ENCODE peak calls at places on chromosomes 6 and 20, in five cellular contexts. P is H9, I is nephron progenitor cell, L is body of pancreas, C is MCF 10A. U is an unnamed sample.

GRCh38 chr6:47352169-47352568 is 42.5 kb upstream of the TNFRSF21 start:
- DNase-seq in P (no peak), I (no peak), L (no peak), C (no peak), U (peak)

GRCh38 chr20:23926526-23926880 is 47.0 kb upstream of the CST5 start:
- DNase-seq in P (no peak), I (no peak), L (no peak), C (no peak), U (no peak)

GRCh38 chr6:158662607-158663464 is 13.0 kb downstream of the SYTL3 start:
- DNase-seq in P (no peak), I (peak), L (no peak), C (no peak), U (no peak)

GRCh38 chr6:83125425-83125824 is 58.0 kb downstream of the DOP1A start:
- DNase-seq in P (no peak), I (no peak), L (no peak), C (no peak), U (no peak)

GRCh38 chr6:94464018-94464510 is 1044.7 kb upstream of the EPHA7 start:
- DNase-seq in P (no peak), I (no peak), L (no peak), C (no peak), U (peak)

GRCh38 chr20:34825530-34826362 is at the start of gene NCOA6:
- DNase-seq in P (peak), I (peak), L (peak), C (peak), U (peak)

GRCh38 chr6:94350833-94351232 is 931.5 kb upstream of the EPHA7 start:
- DNase-seq in P (no peak), I (no peak), L (no peak), C (no peak), U (no peak)

GRCh38 chr6:28982476-28983266 is 22.4 kb downstream of the ZNF311 start:
- DNase-seq in P (no peak), I (no peak), L (no peak), C (peak), U (no peak)

GRCh38 chr20:9177278-9177677 is 108.4 kb downstream of the PLCB4 start:
- DNase-seq in P (no peak), I (no peak), L (no peak), C (peak), U (no peak)

GRCh38 chr20:16647875-16648597 is 74.8 kb upstream of the KIF16B start:
- DNase-seq in P (no peak), I (no peak), L (no peak), C (no peak), U (no peak)

GRCh38 chr6:20997143-20997792 is 463.0 kb downstream of the CDKAL1 start:
- DNase-seq in P (no peak), I (no peak), L (no peak), C (no peak), U (no peak)

GRCh38 chr20:2289475-2289874 is 6.3 kb upstream of the TGM3 start:
- DNase-seq in P (no peak), I (no peak), L (no peak), C (no peak), U (peak)

GRCh38 chr6:71478834-71479541 is 190.4 kb downstream of the OGFRL1 start:
- DNase-seq in P (no peak), I (no peak), L (no peak), C (peak), U (no peak)

GRCh38 chr6:163620101-163620500 is 205.6 kb downstream of the QKI start:
- DNase-seq in P (no peak), I (no peak), L (no peak), C (no peak), U (peak)

GRCh38 chr6:85250586-85251216 is 199.2 kb upstream of the NT5E start:
- DNase-seq in P (no peak), I (no peak), L (no peak), C (peak), U (no peak)

GRCh38 chr6:127582777-127583462 is 5.9 kb downstream of the C6orf58 start:
- DNase-seq in P (no peak), I (no peak), L (no peak), C (peak), U (no peak)

GRCh38 chr6:107416179-107416578 is 43.2 kb downstream of the PDSS2 start:
- DNase-seq in P (no peak), I (no peak), L (no peak), C (no peak), U (no peak)

GRCh38 chr6:44721954-44722578 is 334.6 kb downstream of the CDC5L start:
- DNase-seq in P (no peak), I (no peak), L (no peak), C (no peak), U (no peak)

GRCh38 chr20:35621560-35621946 is 5.9 kb downstream of the SPAG4 start:
- DNase-seq in P (no peak), I (no peak), L (no peak), C (no peak), U (no peak)

GRCh38 chr6:73728548-73729205 is 32.7 kb downstream of the CD109 start:
- DNase-seq in P (no peak), I (no peak), L (no peak), C (no peak), U (no peak)

GRCh38 chr20:36585410-36586125 is 12.2 kb downstream of the TGIF2 start:
- DNase-seq in P (peak), I (no peak), L (no peak), C (peak), U (peak)

GRCh38 chr6:111765681-111766523 is 107.3 kb downstream of the FYN start:
- DNase-seq in P (no peak), I (no peak), L (no peak), C (no peak), U (no peak)

GRCh38 chr6:163588211-163588919 is 173.8 kb downstream of the QKI start:
- DNase-seq in P (no peak), I (no peak), L (no peak), C (peak), U (no peak)

GRCh38 chr6:90610291-90610670 is 23.4 kb upstream of the MAP3K7 start:
- DNase-seq in P (no peak), I (peak), L (no peak), C (no peak), U (peak)

GRCh38 chr20:53338716-53339115 is 254.9 kb downstream of the ZNF217 start:
- DNase-seq in P (no peak), I (no peak), L (no peak), C (no peak), U (no peak)

GRCh38 chr6:157982580-157983438 is 1.1 kb downstream of the SYNJ2 start:
- DNase-seq in P (no peak), I (no peak), L (peak), C (peak), U (peak)

GRCh38 chr20:28562510-28562898 is 2695.0 kb upstream of the DEFB115 start:
- DNase-seq in P (no peak), I (no peak), L (no peak), C (peak), U (peak)

GRCh38 chr6:31158863-31159855 is 770 bp downstream of the TCF19 start:
- DNase-seq in P (peak), I (peak), L (no peak), C (peak), U (peak)

GRCh38 chr6:85129881-85130280 is 320.0 kb upstream of the NT5E start:
- DNase-seq in P (no peak), I (no peak), L (no peak), C (peak), U (no peak)

GRCh38 chr6:39902136-39902535 is 32.1 kb downstream of the MOCS1 start:
- DNase-seq in P (no peak), I (no peak), L (no peak), C (no peak), U (no peak)

GRCh38 chr6:149026530-149026942 is 279.7 kb downstream of the UST start:
- DNase-seq in P (peak), I (peak), L (no peak), C (peak), U (peak)

GRCh38 chr20:47319517-47320252 is 36.8 kb downstream of the ZMYND8 start:
- DNase-seq in P (peak), I (peak), L (peak), C (peak), U (peak)

GRCh38 chr20:10200329-10200728 is 18.3 kb upstream of the SNAP25 start:
- DNase-seq in P (no peak), I (no peak), L (no peak), C (no peak), U (no peak)

GRCh38 chr6:111602481-111603404 is 2.9 kb downstream of the TRAF3IP2 start:
- DNase-seq in P (no peak), I (no peak), L (peak), C (peak), U (no peak)

GRCh38 chr20:5557123-5557522 is 193.1 kb upstream of the SHLD1 start:
- DNase-seq in P (peak), I (peak), L (no peak), C (peak), U (peak)
- TF ChIP-seq CTCF in P (peak), I (peak), L (peak), C (peak), U (peak)

GRCh38 chr6:121430514-121431460 is 4.7 kb upstream of the GJA1 start:
- DNase-seq in P (no peak), I (no peak), L (no peak), C (peak), U (no peak)
- TF ChIP-seq CTCF in P (peak), I (peak), L (peak), C (peak), U (peak)

GRCh38 chr6:78438135-78438534 is 429.2 kb upstream of the IRAK1BP1 start:
- DNase-seq in P (no peak), I (no peak), L (no peak), C (no peak), U (no peak)

DNA sequence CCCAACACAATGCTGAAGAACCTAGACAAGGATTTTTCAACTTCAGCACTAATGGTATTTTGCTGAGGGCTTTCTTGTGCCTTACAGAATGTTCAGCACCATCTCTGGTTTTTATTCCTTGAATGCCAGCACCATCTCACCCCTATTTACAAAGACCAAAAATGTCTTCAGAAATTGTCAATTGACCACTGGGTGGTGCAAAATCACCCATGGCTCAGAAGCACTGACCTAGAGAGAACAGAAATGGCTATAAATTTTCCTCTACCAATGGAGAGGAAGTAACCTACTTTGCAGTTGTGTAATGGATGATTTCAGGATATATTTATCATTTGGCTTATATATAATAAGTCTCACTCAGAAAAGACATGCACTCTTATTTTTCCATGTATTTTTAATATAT is 431.0 kb upstream of the IRAK1BP1 start:
- DNase-seq in P (no peak), I (no peak), L (no peak), C (peak), U (peak)
- TF ChIP-seq CTCF in P (peak), I (no peak), L (no peak), C (peak), U (peak)

GRCh38 chr6:7108964-7109836 is 1.4 kb downstream of the RREB1 start:
- DNase-seq in P (no peak), I (peak), L (peak), C (peak), U (peak)

GRCh38 chr6:7108196-7108963 is 619 bp downstream of the RREB1 start:
- DNase-seq in P (peak), I (peak), L (peak), C (peak), U (peak)

GRCh38 chr6:7110092-7110792 is 2.5 kb downstream of the RREB1 start:
- DNase-seq in P (no peak), I (no peak), L (no peak), C (no peak), U (no peak)

GRCh38 chr6:7112741-7113313 is 5.1 kb downstream of the RREB1 start:
- DNase-seq in P (no peak), I (peak), L (peak), C (peak), U (peak)

GRCh38 chr6:7111095-7111690 is 3.4 kb downstream of the RREB1 start:
- DNase-seq in P (no peak), I (no peak), L (no peak), C (no peak), U (no peak)
- TF ChIP-seq CTCF in P (no peak), I (no peak), L (no peak), C (no peak), U (no peak)

DNA sequence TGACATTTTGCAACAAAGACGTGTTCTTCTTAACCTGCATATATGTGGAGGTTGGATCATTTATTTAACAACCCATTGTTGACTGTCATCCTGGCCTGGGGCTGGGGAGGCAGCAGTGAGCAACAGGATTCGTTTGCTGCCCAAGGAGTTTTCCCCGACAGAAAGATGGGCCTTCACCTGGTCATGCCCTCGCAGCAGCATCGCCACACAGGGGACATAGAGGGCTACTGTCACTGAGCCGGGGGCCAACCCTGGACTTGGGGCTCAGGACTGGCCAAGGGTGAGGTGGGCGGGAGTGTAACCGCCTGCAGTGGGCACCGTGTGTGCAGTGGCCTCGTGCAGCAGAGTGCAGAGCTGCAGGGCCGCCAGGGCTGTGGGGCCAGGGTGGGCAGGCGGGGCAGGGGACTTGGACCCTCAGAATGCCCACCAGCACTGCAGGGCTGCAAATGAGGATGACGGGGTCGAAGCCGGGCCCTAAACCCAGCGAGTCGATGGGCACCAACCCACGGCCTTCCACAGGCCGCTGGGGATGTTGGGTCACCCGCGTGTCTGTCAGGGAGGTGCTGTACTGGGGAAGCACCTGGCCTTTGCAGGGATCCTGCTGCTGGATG is 11.8 kb downstream of the DUSP22 start:
- DNase-seq in P (peak), I (no peak), L (no peak), C (no peak), U (peak)
- TF ChIP-seq CTCF in P (peak), I (no peak), L (no peak), C (peak), U (peak)

U was measured in endodermal cell.